ENCODE peak calls at places on chromosomes 16 and 17, in five cellular contexts. One of them, this sample, is unnamed.

GRCh38 chr16:635573-636205 is 416 bp downstream of the METTL26 start:
- DNase-seq in CD8-positive, alpha-beta memory T cell: no peak
- DNase-seq in heart right ventricle: peak; percentile 23
- DNase-seq in pancreas: no peak
- DNase-seq in A549: no peak
- DNase-seq in this sample: no peak

GRCh38 chr17:60091109-60091508 is 12.4 kb upstream of the HEATR6 start:
- DNase-seq in CD8-positive, alpha-beta memory T cell: no peak
- DNase-seq in heart right ventricle: no peak
- DNase-seq in pancreas: no peak
- DNase-seq in A549: no peak
- DNase-seq in this sample: no peak

GRCh38 chr17:8436169-8436932 is 667 bp downstream of the NDEL1 start:
- DNase-seq in CD8-positive, alpha-beta memory T cell: peak; percentile 72
- DNase-seq in heart right ventricle: peak; percentile 71
- DNase-seq in pancreas: peak; percentile 91
- DNase-seq in A549: peak; percentile 85
- DNase-seq in this sample: peak; percentile 74

GRCh38 chr17:27602721-27603445 is 28.1 kb upstream of the LGALS9 start:
- DNase-seq in CD8-positive, alpha-beta memory T cell: peak; percentile 60
- DNase-seq in heart right ventricle: peak; percentile 69
- DNase-seq in pancreas: peak; percentile 23
- DNase-seq in A549: peak; percentile 94
- DNase-seq in this sample: peak; percentile 79

GRCh38 chr17:29977836-29978235 is 36.4 kb downstream of the EFCAB5 start:
- DNase-seq in CD8-positive, alpha-beta memory T cell: no peak
- DNase-seq in heart right ventricle: no peak
- DNase-seq in pancreas: no peak
- DNase-seq in A549: no peak
- DNase-seq in this sample: no peak

GRCh38 chr16:53053967-53054669 is 673 bp upstream of the CHD9 start:
- DNase-seq in CD8-positive, alpha-beta memory T cell: no peak
- DNase-seq in heart right ventricle: peak; percentile 53
- DNase-seq in pancreas: no peak
- DNase-seq in A549: no peak
- DNase-seq in this sample: peak; percentile 56

GRCh38 chr17:40910441-40910841 is 25.4 kb upstream of the KRT20 start:
- DNase-seq in CD8-positive, alpha-beta memory T cell: no peak
- DNase-seq in heart right ventricle: no peak
- DNase-seq in pancreas: no peak
- DNase-seq in A549: no peak
- DNase-seq in this sample: no peak

GRCh38 chr17:13931752-13932477 is 137.4 kb upstream of the COX10 start:
- DNase-seq in CD8-positive, alpha-beta memory T cell: no peak
- DNase-seq in heart right ventricle: peak; percentile 55
- DNase-seq in pancreas: no peak
- DNase-seq in A549: no peak
- DNase-seq in this sample: peak; percentile 78

GRCh38 chr17:41666336-41666680 is 22.4 kb upstream of the EIF1 start:
- DNase-seq in CD8-positive, alpha-beta memory T cell: no peak
- DNase-seq in heart right ventricle: peak; percentile 33
- DNase-seq in pancreas: peak; percentile 57
- DNase-seq in A549: peak; percentile 52
- DNase-seq in this sample: peak; percentile 60

GRCh38 chr16:84774810-84775209 is 45.0 kb upstream of the CRISPLD2 start:
- DNase-seq in CD8-positive, alpha-beta memory T cell: no peak
- DNase-seq in heart right ventricle: no peak
- DNase-seq in pancreas: no peak
- DNase-seq in A549: no peak
- DNase-seq in this sample: no peak

GRCh38 chr17:68011199-68011665 is 15.0 kb upstream of the C17orf58 start:
- DNase-seq in CD8-positive, alpha-beta memory T cell: peak; percentile 31
- DNase-seq in heart right ventricle: peak; percentile 57
- DNase-seq in pancreas: no peak
- DNase-seq in A549: peak; percentile 66
- DNase-seq in this sample: peak; percentile 80

GRCh38 chr16:80526418-80527061 is 14.3 kb upstream of the DYNLRB2 start:
- DNase-seq in CD8-positive, alpha-beta memory T cell: peak; percentile 45
- DNase-seq in heart right ventricle: no peak
- DNase-seq in pancreas: no peak
- DNase-seq in A549: no peak
- DNase-seq in this sample: peak; percentile 40

GRCh38 chr16:10946308-10946707 is 1.9 kb downstream of the CLEC16A start:
- DNase-seq in CD8-positive, alpha-beta memory T cell: no peak
- DNase-seq in heart right ventricle: no peak
- DNase-seq in pancreas: no peak
- DNase-seq in A549: no peak
- DNase-seq in this sample: no peak
- H3K4me3 ChIP-seq in CD8-positive, alpha-beta memory T cell: no peak overlapping the region
- H3K4me3 ChIP-seq in heart right ventricle: no peak overlapping the region
- H3K4me3 ChIP-seq in pancreas: no peak overlapping the region
- H3K4me3 ChIP-seq in A549: no peak overlapping the region
- H3K4me3 ChIP-seq in this sample: no peak overlapping the region

DNA sequence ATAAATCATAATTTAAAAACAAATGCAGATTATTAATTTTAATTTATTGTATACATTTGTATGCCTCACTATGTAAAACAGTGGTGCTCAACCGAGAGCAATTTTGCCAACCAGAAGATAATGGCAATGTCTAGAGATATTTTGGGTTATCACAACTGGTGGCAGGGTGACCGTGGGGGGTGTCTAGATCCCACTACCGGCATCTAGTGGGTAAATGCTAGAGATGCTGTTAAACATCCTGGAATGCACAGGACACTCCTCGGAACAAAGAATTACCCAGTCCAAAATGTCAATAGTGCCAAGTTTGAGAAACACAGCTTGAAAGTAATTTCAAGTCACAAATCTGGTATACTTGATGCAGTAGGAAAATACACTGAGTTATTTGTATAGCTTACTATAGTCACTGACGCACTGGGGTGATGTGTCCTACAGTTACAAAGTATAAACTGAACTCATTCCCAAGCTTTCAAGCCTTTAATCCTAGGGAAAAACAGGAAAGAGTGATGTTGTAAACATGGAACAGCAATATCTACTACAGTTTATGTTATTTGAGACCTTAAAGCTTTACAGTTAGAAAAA is 133.5 kb downstream of the BRIP1 start:
- DNase-seq in CD8-positive, alpha-beta memory T cell: no peak
- DNase-seq in heart right ventricle: no peak
- DNase-seq in pancreas: no peak
- DNase-seq in A549: no peak
- DNase-seq in this sample: no peak
- H3K4me3 ChIP-seq in CD8-positive, alpha-beta memory T cell: no peak overlapping the region
- H3K4me3 ChIP-seq in heart right ventricle: no peak overlapping the region
- H3K4me3 ChIP-seq in pancreas: no peak overlapping the region
- H3K4me3 ChIP-seq in A549: no peak overlapping the region
- H3K4me3 ChIP-seq in this sample: no peak overlapping the region

GRCh38 chr17:66786101-66786500 is 48.8 kb upstream of the CACNG5 start:
- DNase-seq in CD8-positive, alpha-beta memory T cell: no peak
- DNase-seq in heart right ventricle: no peak
- DNase-seq in pancreas: no peak
- DNase-seq in A549: no peak
- DNase-seq in this sample: no peak
- H3K4me3 ChIP-seq in CD8-positive, alpha-beta memory T cell: no peak overlapping the region
- H3K4me3 ChIP-seq in heart right ventricle: no peak overlapping the region
- H3K4me3 ChIP-seq in pancreas: no peak overlapping the region
- H3K4me3 ChIP-seq in A549: no peak overlapping the region
- H3K4me3 ChIP-seq in this sample: no peak overlapping the region

DNA sequence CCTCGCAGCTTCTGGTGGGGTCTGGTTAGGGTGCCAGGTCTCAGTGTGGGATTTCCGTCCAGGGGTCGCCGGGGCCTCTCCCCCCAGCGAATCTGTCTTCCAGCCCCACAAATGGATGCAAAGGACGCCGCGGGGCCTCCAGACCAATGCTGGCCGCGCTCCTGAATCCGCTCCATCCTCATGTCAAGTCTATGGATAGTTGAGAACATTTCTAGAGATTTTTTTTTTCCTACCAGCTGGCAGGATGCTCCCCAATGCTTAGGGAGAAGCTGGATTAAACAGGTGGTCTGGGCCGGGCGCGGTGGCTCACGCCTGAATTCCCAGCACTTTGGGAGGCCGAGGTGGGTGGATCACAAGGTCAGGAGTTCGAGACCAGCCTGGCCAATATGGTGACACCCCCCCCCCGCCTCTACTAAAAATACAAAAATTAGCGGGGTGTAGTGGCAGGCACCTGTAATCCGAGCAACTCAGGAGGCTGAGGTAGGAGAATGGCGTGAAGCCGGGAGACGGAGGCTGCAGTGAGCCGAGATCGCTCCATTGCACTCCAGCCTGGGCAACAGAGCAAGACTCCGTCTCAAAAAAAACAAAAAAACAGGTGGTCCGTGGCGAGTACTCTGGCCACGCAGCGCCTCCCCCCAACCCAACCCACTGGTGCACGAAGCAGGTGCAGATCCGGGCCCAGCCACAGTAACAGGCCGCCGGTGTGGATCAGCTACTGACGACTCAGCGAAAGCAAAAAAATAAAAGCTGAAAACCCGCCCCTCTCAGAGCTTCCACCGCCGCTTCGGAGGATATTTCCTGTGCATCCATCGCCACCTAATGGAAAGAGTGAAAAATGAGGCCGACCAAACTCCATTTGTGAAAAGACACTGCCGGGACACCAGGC is 1.1 kb upstream of the NXN start:
- DNase-seq in CD8-positive, alpha-beta memory T cell: peak; percentile 85
- DNase-seq in heart right ventricle: peak; percentile 59
- DNase-seq in pancreas: peak; percentile 88
- DNase-seq in A549: peak; percentile 77
- DNase-seq in this sample: peak; percentile 79
- H3K4me3 ChIP-seq in CD8-positive, alpha-beta memory T cell: peak overlapping the region; percentile 40
- H3K4me3 ChIP-seq in heart right ventricle: peak overlapping the region; percentile 86
- H3K4me3 ChIP-seq in pancreas: peak overlapping the region; percentile 73
- H3K4me3 ChIP-seq in A549: peak overlapping the region; percentile 89
- H3K4me3 ChIP-seq in this sample: peak overlapping the region; percentile 91

This sample was measured in heart left ventricle.